ENCODE peak calls at places on chromosomes 13 and 19, in nine cellular contexts. E is astrocyte of the cerebellum, O is PC-3, R is epithelial cell of proximal tubule, S is neural crest cell, N is GM20000, M is dorsolateral prefrontal cortex, Y is tibial artery, K is fibroblast of lung. G is an unnamed sample.

GRCh38 chr13:36866232-36866631 is 47.2 kb downstream of the RFXAP start:
- DNase-seq in E (no peak), O (no peak), R (no peak), S (no peak), N (no peak), M (no peak), Y (no peak), K (no peak), G (no peak)

GRCh38 chr13:23739597-23739996 is 149.6 kb downstream of the MIPEP start:
- DNase-seq in E (no peak), O (no peak), R (no peak), S (no peak), N (no peak), M (no peak), Y (no peak), K (no peak), G (no peak)

GRCh38 chr19:49677232-49677881 is at the start of gene PRMT1:
- DNase-seq in E (no peak), O (peak), R (no peak), S (peak), N (no peak), M (no peak), Y (no peak), K (no peak), G (peak)

GRCh38 chr13:51765142-51765515 is 38.8 kb downstream of the DHRS12 start:
- DNase-seq in E (no peak), O (no peak), R (no peak), S (no peak), N (no peak), M (no peak), Y (no peak), K (peak), G (no peak)

GRCh38 chr19:19417618-19418270 is 12.3 kb downstream of the GATAD2A start:
- DNase-seq in E (no peak), O (no peak), R (no peak), S (no peak), N (no peak), M (no peak), Y (no peak), K (no peak), G (no peak)

GRCh38 chr13:27965343-27965739 is 3.8 kb downstream of the CDX2 start:
- DNase-seq in E (no peak), O (no peak), R (no peak), S (no peak), N (no peak), M (no peak), Y (no peak), K (no peak), G (no peak)

GRCh38 chr13:111421216-111421615 is 100.8 kb downstream of the TEX29 start:
- DNase-seq in E (no peak), O (no peak), R (no peak), S (no peak), N (no peak), M (no peak), Y (no peak), K (no peak), G (no peak)

GRCh38 chr19:52992109-52993004 is 21.4 kb upstream of the ERVV-1 start:
- DNase-seq in E (no peak), O (no peak), R (no peak), S (no peak), N (no peak), M (no peak), Y (peak), K (no peak), G (no peak)

GRCh38 chr19:8459520-8460260 is 14.9 kb downstream of the HNRNPM start:
- DNase-seq in E (no peak), O (peak), R (no peak), S (no peak), N (no peak), M (no peak), Y (no peak), K (peak), G (no peak)

GRCh38 chr13:73223372-73223781 is 164.6 kb downstream of the KLF5 start:
- DNase-seq in E (no peak), O (peak), R (no peak), S (no peak), N (peak), M (no peak), Y (no peak), K (no peak), G (peak)

GRCh38 chr19:4014541-4015491 is 7.3 kb downstream of the PIAS4 start:
- DNase-seq in E (no peak), O (no peak), R (no peak), S (no peak), N (no peak), M (no peak), Y (no peak), K (no peak), G (no peak)

GRCh38 chr13:93328943-93329342 is 102.3 kb downstream of the GPC6 start:
- DNase-seq in E (no peak), O (no peak), R (no peak), S (no peak), N (no peak), M (no peak), Y (no peak), K (peak), G (no peak)

GRCh38 chr13:24264976-24265375 is 44.4 kb upstream of the C1QTNF9 start:
- DNase-seq in E (no peak), O (no peak), R (no peak), S (no peak), N (no peak), M (no peak), Y (no peak), K (no peak), G (no peak)

GRCh38 chr13:30870049-30870884 is 35.8 kb upstream of the MEDAG start:
- DNase-seq in E (peak), O (peak), R (no peak), S (no peak), N (no peak), M (no peak), Y (peak), K (peak), G (peak)

GRCh38 chr13:97004096-97004876 is 10.0 kb upstream of the OXGR1 start:
- DNase-seq in E (peak), O (peak), R (no peak), S (no peak), N (no peak), M (no peak), Y (no peak), K (peak), G (no peak)

GRCh38 chr13:58946274-58946673 is 1217.5 kb downstream of the DIAPH3 start:
- DNase-seq in E (peak), O (no peak), R (no peak), S (no peak), N (no peak), M (no peak), Y (no peak), K (no peak), G (no peak)

GRCh38 chr13:28922341-28922740 is 102.2 kb downstream of the MTUS2 start:
- DNase-seq in E (no peak), O (no peak), R (no peak), S (no peak), N (no peak), M (no peak), Y (no peak), K (no peak), G (no peak)

GRCh38 chr13:95679722-95680121 is 2.8 kb downstream of the DNAJC3 start:
- DNase-seq in E (no peak), O (no peak), R (no peak), S (no peak), N (no peak), M (no peak), Y (no peak), K (no peak), G (no peak)

GRCh38 chr19:3697094-3697493 is 3.2 kb downstream of the PIP5K1C start:
- DNase-seq in E (no peak), O (no peak), R (no peak), S (no peak), N (no peak), M (no peak), Y (no peak), K (no peak), G (no peak)

GRCh38 chr13:26568132-26568815 is 10.8 kb downstream of the WASF3 start:
- DNase-seq in E (no peak), O (no peak), R (no peak), S (no peak), N (no peak), M (no peak), Y (no peak), K (no peak), G (no peak)

GRCh38 chr19:13053761-13054604 is 48.7 kb downstream of the LYL1 start:
- DNase-seq in E (peak), O (peak), R (peak), S (peak), N (no peak), M (peak), Y (peak), K (peak), G (no peak)

GRCh38 chr19:19405919-19406877 is 723 bp downstream of the GATAD2A start:
- DNase-seq in E (peak), O (peak), R (no peak), S (peak), N (peak), M (no peak), Y (peak), K (peak), G (peak)

GRCh38 chr13:77305276-77305675 is 21.6 kb downstream of the MYCBP2 start:
- DNase-seq in E (no peak), O (no peak), R (no peak), S (no peak), N (no peak), M (no peak), Y (no peak), K (no peak), G (no peak)

GRCh38 chr13:79338343-79338742 is 67.7 kb downstream of the RBM26 start:
- DNase-seq in E (no peak), O (no peak), R (no peak), S (no peak), N (no peak), M (no peak), Y (no peak), K (no peak), G (no peak)

DNA sequence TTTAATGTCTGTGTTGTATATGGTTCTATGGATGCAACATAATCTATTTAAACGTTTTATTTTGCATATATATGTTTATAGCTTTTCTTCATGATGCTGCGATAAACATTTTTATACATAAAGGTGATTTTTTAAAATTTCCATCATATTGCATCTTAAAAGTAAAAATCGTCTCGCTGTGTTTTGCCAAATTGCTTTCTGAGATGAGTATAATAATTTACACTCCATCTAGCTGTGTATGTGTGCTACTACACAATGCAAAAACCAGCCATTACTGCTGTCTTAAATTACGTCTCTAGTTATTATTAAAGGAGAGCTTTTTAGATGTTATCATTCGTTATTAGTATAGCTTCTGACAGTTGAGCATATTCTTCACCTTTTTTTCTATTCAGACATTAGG is 37.2 kb downstream of the METTL21C start:
- DNase-seq in E (no peak), O (no peak), R (no peak), S (no peak), N (no peak), M (no peak), Y (no peak), K (no peak), G (no peak)
- TF ChIP-seq CTCF in E (peak), O (peak), R (peak), S (peak), N (no peak), M (peak), Y (no peak), K (no peak), G (no peak)

DNA sequence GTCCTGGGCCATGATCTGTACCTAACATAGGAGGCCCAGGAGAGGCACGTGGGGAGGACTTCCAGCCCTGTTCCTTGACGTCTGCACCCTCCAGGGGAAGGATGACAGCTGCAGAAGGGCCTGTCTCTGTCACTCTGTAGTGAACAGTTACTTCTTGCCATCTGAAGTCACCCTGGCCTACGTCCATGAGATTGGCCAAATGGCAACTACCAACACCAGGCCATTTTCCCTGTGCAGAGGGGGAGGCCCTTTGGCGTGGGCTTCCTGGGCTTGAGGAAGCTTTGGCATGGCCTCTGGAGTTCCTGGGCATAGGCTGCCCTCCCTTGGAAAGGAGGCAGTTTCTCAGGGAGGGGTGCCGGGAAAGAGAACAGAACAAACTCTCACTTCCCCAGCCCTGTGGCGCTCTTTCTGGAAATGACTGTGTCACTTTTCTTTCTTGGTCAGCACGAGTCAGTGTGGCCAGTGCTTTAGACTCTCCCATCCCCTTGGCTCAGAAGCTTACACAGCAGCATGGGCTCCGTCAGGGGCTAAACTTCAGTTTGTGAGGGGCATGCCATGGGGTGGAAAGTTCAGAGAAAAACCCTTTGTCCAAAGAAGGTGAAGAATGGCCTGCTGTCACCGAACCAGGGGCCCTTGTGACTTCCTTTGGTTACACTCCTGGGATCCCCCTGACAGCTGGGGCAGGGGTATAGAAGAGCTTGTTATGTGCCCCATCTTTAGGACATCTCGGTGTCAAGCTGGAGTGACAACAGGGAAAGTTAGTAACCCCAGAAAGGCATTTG is 5.3 kb downstream of the CARM1 start:
- DNase-seq in E (no peak), O (no peak), R (no peak), S (no peak), N (peak), M (peak), Y (no peak), K (no peak), G (peak)
- TF ChIP-seq CTCF in E (no peak), O (no peak), R (no peak), S (no peak), N (no peak), M (no peak), Y (no peak), K (no peak), G (no peak)

GRCh38 chr13:41352935-41353801 is 42.1 kb downstream of the NAA16 start:
- DNase-seq in E (peak), O (peak), R (peak), S (peak), N (peak), M (no peak), Y (no peak), K (peak), G (peak)
- TF ChIP-seq CTCF in E (peak), O (peak), R (peak), S (peak), N (peak), M (peak), Y (peak), K (peak), G (peak)

GRCh38 chr19:5561559-5561958 is 6.2 kb downstream of the TINCR start:
- DNase-seq in E (no peak), O (peak), R (no peak), S (no peak), N (no peak), M (no peak), Y (no peak), K (no peak), G (no peak)
- TF ChIP-seq CTCF in E (peak), O (peak), R (peak), S (peak), N (no peak), M (no peak), Y (peak), K (peak), G (peak)